ENCODE peak calls at places on chromosomes 16 and 17, in nine cellular contexts. S is dorsolateral prefrontal cortex; L is right cardiac atrium; C is CD4-positive, CD25-positive, alpha-beta regulatory T cell; K is GM23248; Z is naive thymus-derived CD4-positive, alpha-beta T cell; N is small intestine; U is lower lobe of right lung; Y is epithelial cell of esophagus. V is an unnamed sample.
A peak's percentile ranks its signal among the peaks of the same experiment; 100 is the strongest.

GRCh38 chr17:21285164-21286065 is 904 bp downstream of the MAP2K3 start:
- DNase-seq in L (no peak), Z (no peak), S (no peak), C (peak; percentile 19), K (peak; percentile 78), U (no peak), N (peak; percentile 45), Y (peak; percentile 61), V (no peak)

GRCh38 chr16:30748634-30749445 is 615 bp downstream of the PHKG2 start:
- DNase-seq in Y (peak; percentile 38), C (peak; percentile 27), L (peak; percentile 52), N (peak; percentile 33), K (peak; percentile 74), Z (no peak), S (no peak), U (peak; percentile 68), V (no peak)

GRCh38 chr16:27977966-27978365 is 85.5 kb downstream of the GSG1L start:
- DNase-seq in Y (no peak), K (peak; percentile 81), Z (no peak), S (peak; percentile 49), C (no peak), L (peak; percentile 51), N (no peak), U (no peak), V (no peak)

GRCh38 chr17:19270951-19271611 is 33.9 kb downstream of the EPN2 start:
- DNase-seq in N (peak; percentile 80), Y (no peak), C (no peak), K (no peak), Z (no peak), L (peak; percentile 74), U (no peak), S (no peak), V (no peak)

GRCh38 chr17:18161226-18162094 is 22.2 kb upstream of the ALKBH5 start:
- DNase-seq in C (no peak), Z (no peak), K (peak; percentile 33), U (no peak), Y (no peak), S (no peak), N (no peak), L (no peak), V (no peak)

GRCh38 chr17:63069245-63069644 is 103.2 kb downstream of the TANC2 start:
- DNase-seq in Z (no peak), L (no peak), K (no peak), U (no peak), Y (no peak), S (no peak), N (no peak), C (no peak), V (no peak)

GRCh38 chr17:282912-283882 is 69.4 kb downstream of the RPH3AL start:
- DNase-seq in L (no peak), K (no peak), S (peak; percentile 26), Y (no peak), U (peak; percentile 32), Z (no peak), C (no peak), N (no peak), V (no peak)

GRCh38 chr16:31513126-31513525 is 4.9 kb upstream of the RUSF1 start:
- DNase-seq in C (no peak), U (no peak), S (no peak), L (no peak), N (no peak), Y (peak; percentile 74), Z (no peak), K (peak; percentile 75), V (no peak)

GRCh38 chr17:45426561-45426960 is 6.1 kb downstream of the ARHGAP27 start:
- DNase-seq in Y (no peak), N (no peak), S (no peak), Z (no peak), C (no peak), K (no peak), U (peak; percentile 22), L (no peak), V (no peak)

GRCh38 chr17:77444653-77445029 is 303.9 kb downstream of the SEC14L1 start:
- DNase-seq in S (no peak), L (peak; percentile 67), C (peak; percentile 72), U (no peak), Z (no peak), N (no peak), K (peak; percentile 71), Y (no peak), V (no peak)

GRCh38 chr17:75250009-75250471 is 11.4 kb downstream of the GGA3 start:
- DNase-seq in S (no peak), Y (peak; percentile 70), Z (no peak), U (no peak), C (peak; percentile 82), N (no peak), K (peak; percentile 61), L (no peak), V (no peak)

GRCh38 chr16:6112700-6113099 is 1015.1 kb upstream of the EEF2KMT start:
- DNase-seq in S (no peak), C (no peak), Y (no peak), Z (no peak), N (no peak), L (no peak), K (no peak), U (no peak), V (no peak)

GRCh38 chr17:13510062-13510461 is 91.7 kb downstream of the HS3ST3A1 start:
- DNase-seq in Z (no peak), S (no peak), L (no peak), K (no peak), U (no peak), Y (no peak), C (no peak), N (no peak), V (no peak)

GRCh38 chr16:50651835-50652438 is 29.2 kb downstream of the SNX20 start:
- DNase-seq in K (no peak), Y (no peak), U (no peak), Z (no peak), N (no peak), S (no peak), C (no peak), L (no peak), V (no peak)

GRCh38 chr16:50384500-50385122 is 15.8 kb upstream of the BRD7 start:
- DNase-seq in Z (no peak), C (no peak), N (no peak), Y (no peak), L (no peak), U (no peak), S (no peak), K (no peak), V (no peak)

GRCh38 chr17:29069526-29070041 is 26.6 kb downstream of the PIPOX start:
- DNase-seq in N (peak; percentile 52), K (peak; percentile 52), S (no peak), C (peak; percentile 8), Y (peak; percentile 72), Z (no peak), L (peak; percentile 39), U (no peak), V (no peak)

GRCh38 chr17:35082073-35082657 is 18.7 kb upstream of the RFFL start:
- DNase-seq in S (no peak), C (peak; percentile 72), U (no peak), K (peak; percentile 87), N (peak; percentile 29), Y (peak; percentile 84), Z (no peak), L (no peak), V (peak; percentile 52)

GRCh38 chr16:7350801-7351200 is 18.2 kb downstream of the RBFOX1 start:
- DNase-seq in U (no peak), S (no peak), L (no peak), Y (no peak), K (no peak), N (no peak), Z (no peak), C (no peak), V (no peak)

GRCh38 chr16:75265911-75266701 is 14.7 kb upstream of the BCAR1 start:
- DNase-seq in L (peak; percentile 78), K (peak; percentile 85), S (peak; percentile 55), C (no peak), Y (peak; percentile 40), U (peak; percentile 83), N (peak; percentile 48), Z (no peak), V (no peak)

GRCh38 chr16:52251495-52251894 is 295.4 kb downstream of the TOX3 start:
- DNase-seq in K (peak; percentile 22), S (no peak), Y (peak; percentile 61), L (no peak), Z (no peak), C (no peak), U (no peak), N (peak; percentile 19), V (no peak)

GRCh38 chr17:8019161-8019560 is 16.7 kb downstream of the GUCY2D start:
- DNase-seq in K (no peak), C (no peak), Z (no peak), N (no peak), L (no peak), S (no peak), Y (peak; percentile 94), U (no peak), V (no peak)

GRCh38 chr17:37148171-37148570 is 199.4 kb downstream of the AATF start:
- DNase-seq in C (no peak), L (no peak), Y (no peak), U (no peak), N (no peak), S (no peak), Z (no peak), K (no peak), V (no peak)
- H3K4me3 ChIP-seq in C (no peak overlapping the region), L (no peak overlapping the region), Y (no peak overlapping the region), U (no peak overlapping the region), N (no peak overlapping the region), S (no peak overlapping the region), Z (no peak overlapping the region), K (no peak overlapping the region), V (no peak overlapping the region)

GRCh38 chr17:55845385-55845784 is 94.5 kb downstream of the PCTP start:
- DNase-seq in S (no peak), U (peak; percentile 60), Z (no peak), C (no peak), N (peak; percentile 1), Y (peak; percentile 11), K (peak; percentile 81), L (peak; percentile 54), V (no peak)
- H3K4me3 ChIP-seq in S (peak overlapping the region; percentile 27), U (peak overlapping the region; percentile 13), Z (no peak overlapping the region), C (no peak overlapping the region), N (no peak overlapping the region), Y (no peak overlapping the region), K (peak overlapping the region; percentile 63), L (no peak overlapping the region), V (peak overlapping the region; percentile 22)

GRCh38 chr16:11032000-11032921 is 87.9 kb downstream of the CLEC16A start:
- DNase-seq in L (peak; percentile 30), U (no peak), Y (peak; percentile 56), S (no peak), Z (no peak), N (no peak), K (no peak), C (peak; percentile 51), V (no peak)
- H3K4me3 ChIP-seq in L (no peak overlapping the region), U (no peak overlapping the region), Y (no peak overlapping the region), S (no peak overlapping the region), Z (no peak overlapping the region), N (no peak overlapping the region), K (no peak overlapping the region), C (no peak overlapping the region), V (no peak overlapping the region)

GRCh38 chr16:1048442-1049112 is 24.0 kb upstream of the SSTR5 start:
- DNase-seq in Z (no peak), Y (no peak), U (no peak), S (peak; percentile 88), K (peak; percentile 76), L (peak; percentile 85), N (peak; percentile 20), C (no peak), V (no peak)
- H3K4me3 ChIP-seq in Z (no peak overlapping the region), Y (no peak overlapping the region), U (no peak overlapping the region), S (no peak overlapping the region), K (no peak overlapping the region), L (no peak overlapping the region), N (no peak overlapping the region), C (no peak overlapping the region), V (no peak overlapping the region)

V was measured in AG04450.